ENCODE peak calls at places on chromosomes 1 and 21, in four cellular contexts. G, R, K and Z are unnamed samples.

GRCh38 chr1:205301220-205301821 is 20.2 kb downstream of the NUAK2 start:
- DNase-seq in R (no peak), K (no peak), G (no peak), Z (no peak)

GRCh38 chr21:30101967-30102366 is 64.6 kb downstream of the CLDN17 start:
- DNase-seq in R (no peak), K (no peak), G (no peak), Z (no peak)

GRCh38 chr1:64877151-64877550 is 89.2 kb downstream of the JAK1 start:
- DNase-seq in G (no peak), R (no peak), K (no peak), Z (no peak)

GRCh38 chr1:29543586-29543985 is 307.3 kb downstream of the PTPRU start:
- DNase-seq in K (no peak), R (no peak), G (no peak), Z (no peak)

GRCh38 chr1:4701276-4701675 is 46.9 kb downstream of the AJAP1 start:
- DNase-seq in K (no peak), G (no peak), R (no peak), Z (no peak)

GRCh38 chr1:114152211-114153050 is 1.2 kb downstream of the SYT6 start:
- DNase-seq in R (no peak), K (no peak), G (no peak), Z (peak)

GRCh38 chr1:207866471-207867135 is 44.3 kb downstream of the CD34 start:
- DNase-seq in G (peak), R (no peak), K (no peak), Z (no peak)

GRCh38 chr1:61951731-61952585 is 209.7 kb downstream of the PATJ start:
- DNase-seq in K (no peak), G (no peak), R (no peak), Z (no peak)

GRCh38 chr1:27491748-27492700 is 2.1 kb upstream of the WASF2 start:
- DNase-seq in G (peak), R (no peak), K (no peak), Z (no peak)

GRCh38 chr1:12525311-12526181 is 92.5 kb downstream of the DHRS3 start:
- DNase-seq in G (no peak), K (no peak), R (no peak), Z (no peak)

GRCh38 chr1:108830119-108831008 is 26.5 kb downstream of the AKNAD1 start:
- DNase-seq in K (no peak), R (no peak), G (peak), Z (no peak)

GRCh38 chr1:221851341-221851740 is 109.5 kb upstream of the DUSP10 start:
- DNase-seq in R (no peak), K (no peak), G (no peak), Z (no peak)

GRCh38 chr1:34406377-34406776 is 229.7 kb downstream of the C1orf94 start:
- DNase-seq in K (no peak), G (no peak), R (no peak), Z (no peak)

GRCh38 chr1:219402925-219403324 is 210.0 kb downstream of the ZC3H11B start:
- DNase-seq in K (no peak), G (no peak), R (no peak), Z (no peak)

GRCh38 chr1:159979257-159979656 is 25.2 kb upstream of the SLAMF9 start:
- DNase-seq in K (no peak), R (no peak), G (no peak), Z (no peak)

GRCh38 chr1:109794319-109795132 is 30.8 kb upstream of the EPS8L3 start:
- DNase-seq in R (no peak), K (no peak), G (peak), Z (no peak)

GRCh38 chr1:22416555-22417454 is 34.8 kb upstream of the ZBTB40 start:
- DNase-seq in R (peak), K (peak), G (peak), Z (peak)

GRCh38 chr1:24970926-24971530 is 41.0 kb upstream of the RUNX3 start:
- DNase-seq in R (no peak), K (no peak), G (no peak), Z (no peak)

GRCh38 chr1:114716304-114717158 is at the start of gene NRAS:
- DNase-seq in R (peak), K (peak), G (peak), Z (peak)

GRCh38 chr21:33293811-33294216 is 27.6 kb downstream of the IL10RB start:
- DNase-seq in K (no peak), G (no peak), R (no peak), Z (no peak)

GRCh38 chr1:97050501-97050900 is 328.9 kb downstream of the PTBP2 start:
- DNase-seq in R (peak), K (no peak), G (no peak), Z (no peak)